ENCODE peak calls at places on chromosomes 16 and 17, in ten cellular contexts. J is AG10803, I is left ventricle myocardium inferior, O is AG04450, P is psoas muscle, K is ovary, F is heart right ventricle, Q is dorsolateral prefrontal cortex, H is colonic mucosa, A is IMR-90. Y is an unnamed sample.
A peak's percentile ranks its signal among the peaks of the same experiment; 100 is the strongest.

GRCh38 chr17:78541488-78542237 is 35.5 kb downstream of the DNAH17 start:
- DNase-seq in J (peak; percentile 14), F (no peak), Q (no peak), I (no peak), K (no peak), H (no peak), O (no peak), A (no peak), P (no peak), Y (no peak)

GRCh38 chr17:28733346-28733745 is 4.8 kb downstream of the NEK8 start:
- DNase-seq in H (no peak), F (no peak), Q (no peak), P (no peak), K (no peak), J (no peak), O (no peak), A (no peak), I (no peak), Y (no peak)

GRCh38 chr17:36544320-36545092 is at the start of gene GGNBP2:
- DNase-seq in O (peak; percentile 69), P (peak; percentile 95), I (peak; percentile 94), F (peak; percentile 96), Q (peak; percentile 77), J (peak; percentile 92), A (peak; percentile 92), H (peak; percentile 93), K (peak; percentile 93), Y (peak; percentile 91)

GRCh38 chr17:82231562-82232321 is 2.9 kb downstream of the SLC16A3 start:
- DNase-seq in A (peak; percentile 40), F (peak; percentile 76), P (peak; percentile 87), K (peak; percentile 78), I (peak; percentile 86), Q (no peak), O (no peak), J (peak; percentile 51), H (peak; percentile 89), Y (peak; percentile 76)

GRCh38 chr17:31389673-31390381 is 1.6 kb upstream of the RAB11FIP4 start:
- DNase-seq in F (no peak), A (no peak), I (no peak), H (no peak), P (no peak), Q (no peak), J (no peak), K (no peak), O (no peak), Y (peak; percentile 13)

GRCh38 chr17:68539536-68540469 is 27.6 kb downstream of the PRKAR1A start:
- DNase-seq in F (no peak), I (no peak), P (no peak), J (peak; percentile 44), O (no peak), H (no peak), K (no peak), Q (no peak), A (no peak), Y (peak; percentile 47)

GRCh38 chr16:84844049-84844350 is 24.2 kb downstream of the CRISPLD2 start:
- DNase-seq in P (peak; percentile 78), H (no peak), J (peak; percentile 46), Q (no peak), I (no peak), F (no peak), K (no peak), A (no peak), O (no peak), Y (no peak)

GRCh38 chr16:9348912-9349311 is 257.5 kb downstream of the HAPSTR1 start:
- DNase-seq in K (no peak), Q (no peak), A (no peak), I (no peak), P (no peak), H (no peak), O (no peak), J (no peak), F (no peak), Y (no peak)

GRCh38 chr17:13120864-13121263 is 103.0 kb upstream of the ELAC2 start:
- DNase-seq in A (no peak), J (no peak), P (no peak), I (no peak), H (no peak), F (no peak), O (no peak), Q (no peak), K (no peak), Y (no peak)

GRCh38 chr17:142102-142661 is 4.8 kb downstream of the SCGB1C2 start:
- DNase-seq in J (peak; percentile 26), K (peak; percentile 21), O (no peak), P (peak; percentile 68), F (peak; percentile 11), I (no peak), A (peak; percentile 9), H (peak; percentile 13), Q (peak; percentile 7), Y (peak; percentile 86)

DNA sequence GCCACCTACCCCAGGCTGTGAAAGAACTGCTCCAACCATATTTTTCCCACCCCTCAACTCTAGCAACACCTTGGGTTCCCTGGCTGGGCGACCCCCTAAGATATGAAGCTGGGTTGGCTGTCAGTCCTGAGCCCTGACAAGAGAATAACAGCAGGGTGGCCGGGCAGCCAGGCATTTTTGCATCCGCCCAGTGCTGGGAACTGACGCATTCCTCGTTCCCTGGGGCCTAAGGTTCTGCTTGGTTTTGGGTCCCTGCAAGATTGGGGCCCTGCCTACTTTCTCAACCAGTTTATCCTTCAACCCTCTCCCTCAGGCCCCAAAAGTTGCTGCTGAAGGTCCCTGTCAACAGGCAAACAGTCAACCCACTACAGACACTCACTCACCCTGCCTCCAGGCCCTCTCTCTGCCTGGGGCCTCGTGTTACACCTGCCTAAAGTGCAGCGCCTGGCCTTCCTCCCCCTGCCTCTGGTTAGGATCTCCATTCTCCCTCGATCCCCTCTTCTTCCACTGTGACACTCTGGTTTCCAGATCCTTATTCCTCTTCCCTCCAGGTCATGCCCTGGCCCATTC is 151.5 kb downstream of the STX8 start:
- DNase-seq in Q (no peak), H (no peak), P (no peak), I (no peak), F (no peak), O (no peak), A (no peak), J (no peak), K (no peak), Y (no peak)
- H3K4me3 ChIP-seq in Q (no peak overlapping the region), H (no peak overlapping the region), P (no peak overlapping the region), I (no peak overlapping the region), F (no peak overlapping the region), O (no peak overlapping the region), A (no peak overlapping the region), J (no peak overlapping the region), K (no peak overlapping the region), Y (no peak overlapping the region)

DNA sequence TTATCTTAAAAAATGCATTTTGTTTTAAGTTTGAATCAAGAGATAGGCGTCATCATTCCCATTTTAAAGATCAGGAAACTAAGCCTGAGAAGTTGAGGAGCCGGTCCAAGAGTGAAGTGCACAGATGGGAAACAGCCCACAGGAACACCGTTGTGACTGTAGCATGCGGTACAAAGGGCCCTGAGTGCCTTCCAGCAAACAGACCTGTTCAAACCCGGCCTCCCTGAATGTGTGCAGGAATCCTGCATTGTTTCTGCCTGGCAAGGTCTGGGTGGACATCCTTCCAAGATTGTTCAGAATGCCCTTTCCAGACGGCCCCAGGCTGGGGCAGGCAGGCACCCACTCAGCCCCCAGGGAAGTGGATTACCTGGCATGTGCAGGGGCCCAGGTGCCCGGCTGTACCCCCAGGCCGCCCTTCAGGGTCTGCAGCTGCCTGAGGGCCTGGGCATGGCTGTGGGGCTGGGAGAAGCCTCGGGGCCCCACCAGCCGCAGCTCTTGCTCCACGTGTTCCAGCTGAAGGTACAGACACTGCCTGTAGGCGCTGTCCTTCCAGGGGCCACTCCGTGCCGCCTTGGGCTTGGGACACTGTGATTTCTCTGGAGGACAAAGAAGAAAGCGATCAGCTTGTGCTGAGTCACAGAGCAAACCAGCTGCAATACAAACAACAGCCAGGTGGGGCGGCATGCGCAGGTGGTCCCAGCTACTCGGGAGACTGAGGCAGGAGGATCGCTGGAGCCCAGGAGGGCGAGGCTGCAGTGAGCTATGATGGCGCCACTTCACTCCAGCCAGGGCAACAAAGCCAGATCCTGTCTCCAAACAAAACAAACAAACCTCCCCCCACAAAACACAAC is 45.0 kb upstream of the GCSH start:
- DNase-seq in F (no peak), H (no peak), Q (no peak), O (no peak), J (no peak), A (no peak), K (no peak), I (no peak), P (no peak), Y (peak; percentile 16)
- TF ChIP-seq CTCF in F (no peak), H (no peak), Q (peak; percentile 9), O (peak; percentile 26), J (peak; percentile 3), A (no peak), K (no peak), I (no peak), P (no peak), Y (no peak)

DNA sequence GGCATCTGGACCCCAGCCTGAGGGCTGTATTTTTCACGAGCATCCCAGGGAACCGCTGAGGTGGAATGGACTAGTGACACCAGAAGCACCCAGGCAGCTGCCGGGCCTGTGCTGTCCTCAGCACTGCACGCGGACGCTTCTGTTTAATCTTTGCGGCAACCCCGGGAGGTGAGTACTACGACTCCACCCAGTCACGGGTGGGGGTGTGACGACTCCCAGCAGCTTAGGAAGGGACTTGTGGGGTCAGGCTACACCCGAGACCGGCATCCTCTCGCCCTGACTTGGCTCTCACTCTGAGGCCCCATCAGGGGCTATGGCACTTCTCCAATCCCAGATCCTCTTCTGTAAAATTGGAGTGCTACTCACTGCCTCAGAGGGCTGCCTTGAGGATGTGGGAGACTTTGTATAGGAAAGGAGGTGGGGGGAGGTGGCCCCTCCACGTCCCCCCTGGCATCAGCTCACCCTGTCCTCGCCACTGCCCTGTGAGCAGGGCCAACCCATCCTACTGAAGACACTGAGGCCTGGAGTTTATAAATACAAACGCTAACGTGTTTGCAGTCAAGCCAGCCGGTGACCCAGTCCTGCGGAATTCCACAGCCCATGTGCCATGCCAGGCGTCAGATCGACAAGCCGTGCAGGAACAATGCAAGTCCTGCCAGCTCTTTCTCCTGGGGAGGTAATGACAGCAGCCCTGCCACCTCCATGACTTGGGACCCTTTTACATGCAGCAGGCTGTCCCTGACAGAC is 44.4 kb downstream of the PPL start:
- DNase-seq in O (no peak), P (no peak), I (peak; percentile 65), A (peak; percentile 48), H (no peak), Q (no peak), J (peak; percentile 23), F (peak; percentile 40), K (no peak), Y (peak; percentile 57)
- H3K4me3 ChIP-seq in O (no peak overlapping the region), P (no peak overlapping the region), I (no peak overlapping the region), A (no peak overlapping the region), H (no peak overlapping the region), Q (no peak overlapping the region), J (no peak overlapping the region), F (no peak overlapping the region), K (no peak overlapping the region), Y (no peak overlapping the region)

DNA sequence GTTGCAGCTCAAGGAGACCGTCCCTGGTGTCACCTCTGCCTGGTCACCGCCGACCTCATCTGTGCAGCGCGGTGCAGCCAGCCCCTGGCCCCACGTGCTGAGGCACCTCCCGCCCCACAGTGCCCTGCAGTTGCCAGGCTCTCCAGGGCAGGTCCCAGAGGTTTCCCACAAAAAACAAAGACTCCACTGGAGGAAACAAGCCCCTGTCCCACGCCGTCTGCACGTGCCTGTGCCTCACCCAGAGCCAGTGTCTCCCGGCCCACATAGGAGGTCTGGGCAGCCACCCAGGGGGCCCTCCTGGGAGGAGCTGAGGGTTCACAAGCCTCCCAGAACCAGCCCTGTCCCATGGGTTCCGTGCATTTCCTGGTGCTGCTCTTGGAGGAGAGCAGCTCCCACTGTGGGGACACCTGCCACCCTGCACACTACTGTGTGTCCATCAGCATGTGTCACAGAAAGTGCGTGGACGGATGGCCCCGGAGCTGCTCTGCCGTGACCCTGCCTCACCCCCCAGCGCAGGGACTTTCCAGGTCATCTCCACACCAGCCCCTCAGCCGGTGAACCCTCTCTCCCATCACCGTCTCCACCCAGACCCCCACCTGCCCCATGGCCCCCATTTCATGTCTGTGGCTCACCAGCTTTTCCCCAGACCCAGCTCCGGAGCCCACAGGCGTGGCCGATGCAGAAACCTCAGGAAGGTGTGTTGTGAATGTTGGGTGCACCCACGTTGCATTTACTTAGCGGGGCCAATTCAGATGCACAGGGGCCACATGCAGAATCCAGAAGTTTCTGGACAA is 17.0 kb upstream of the CDH15 start:
- DNase-seq in I (no peak), P (peak; percentile 58), H (no peak), F (no peak), Q (no peak), K (no peak), A (no peak), O (no peak), J (no peak), Y (no peak)
- TF ChIP-seq CTCF in I (no peak), P (no peak), H (no peak), F (no peak), Q (no peak), K (no peak), A (no peak), O (no peak), J (no peak), Y (no peak)